ENCODE peak calls at places on chromosomes 4 and X, in five cellular contexts. J, B, Y, N and D are unnamed samples.

GRCh38 chrX:153474266-153474665 is 3.9 kb upstream of the HAUS7 start:
- DNase-seq in J (no peak), B (no peak), Y (no peak), N (no peak), D (no peak)

GRCh38 chrX:113980953-113981352 is 602.9 kb upstream of the HTR2C start:
- DNase-seq in J (no peak), B (no peak), Y (no peak), N (no peak), D (no peak)

GRCh38 chr4:27702710-27703431 is 842.2 kb downstream of the STIM2 start:
- DNase-seq in J (peak; percentile 74), B (no peak), Y (no peak), N (no peak), D (no peak)

GRCh38 chr4:71461422-71461821 is 122.6 kb downstream of the SLC4A4 start:
- DNase-seq in J (no peak), B (no peak), Y (no peak), N (no peak), D (no peak)

GRCh38 chr4:139589619-139590018 is 33.6 kb upstream of the SETD7 start:
- DNase-seq in J (no peak), B (peak; percentile 38), Y (no peak), N (no peak), D (no peak)

GRCh38 chrX:98114026-98114425 is 1230.3 kb downstream of the RPA4 start:
- DNase-seq in J (no peak), B (no peak), Y (no peak), N (no peak), D (no peak)

GRCh38 chrX:9706426-9706825 is 59.2 kb downstream of the GPR143 start:
- DNase-seq in J (no peak), B (no peak), Y (no peak), N (no peak), D (no peak)

GRCh38 chr4:79121875-79122358 is 182.7 kb upstream of the PAQR3 start:
- DNase-seq in J (no peak), B (no peak), Y (no peak), N (no peak), D (no peak)

GRCh38 chr4:153757407-153757806 is 2.4 kb downstream of the RNF175 start:
- DNase-seq in J (peak; percentile 56), B (no peak), Y (no peak), N (no peak), D (no peak)

GRCh38 chrX:120015145-120016067 is 62.1 kb downstream of the RHOXF2B start:
- DNase-seq in J (peak; percentile 67), B (peak; percentile 18), Y (peak; percentile 67), N (no peak), D (no peak)

GRCh38 chr4:77120888-77121508 is 36.0 kb upstream of the CCNG2 start:
- DNase-seq in J (no peak), B (no peak), Y (no peak), N (no peak), D (no peak)

GRCh38 chr4:158411180-158411721 is 110.4 kb upstream of the RXFP1 start:
- DNase-seq in J (peak; percentile 45), B (peak; percentile 10), Y (no peak), N (no peak), D (no peak)

GRCh38 chrX:86946569-86946968 is 571.0 kb upstream of the KLHL4 start:
- DNase-seq in J (peak; percentile 57), B (peak; percentile 9), Y (no peak), N (no peak), D (no peak)

GRCh38 chrX:38166478-38167083 is 54.1 kb downstream of the SRPX start:
- DNase-seq in J (no peak), B (peak; percentile 47), Y (no peak), N (no peak), D (no peak)

GRCh38 chr4:4862665-4863482 is 3.4 kb downstream of the MSX1 start:
- DNase-seq in J (peak; percentile 78), B (no peak), Y (no peak), N (no peak), D (no peak)

GRCh38 chrX:148470324-148470723 is 30.1 kb upstream of the AFF2 start:
- DNase-seq in J (no peak), B (no peak), Y (no peak), N (no peak), D (no peak)

GRCh38 chr4:92406488-92406887 is 102.7 kb downstream of the GRID2 start:
- DNase-seq in J (no peak), B (no peak), Y (no peak), N (no peak), D (no peak)

GRCh38 chr4:36712013-36712412 is 430.6 kb downstream of the DTHD1 start:
- DNase-seq in J (no peak), B (peak; percentile 27), Y (no peak), N (no peak), D (no peak)

GRCh38 chr4:67198757-67199156 is 346.5 kb downstream of the CENPC start:
- DNase-seq in J (no peak), B (peak; percentile 73), Y (no peak), N (no peak), D (no peak)

GRCh38 chr4:27154706-27155105 is 294.1 kb downstream of the STIM2 start:
- DNase-seq in J (no peak), B (peak; percentile 5), Y (no peak), N (no peak), D (no peak)

GRCh38 chrX:53716328-53717088 is 30.0 kb upstream of the HUWE1 start:
- DNase-seq in J (no peak), B (peak; percentile 28), Y (no peak), N (no peak), D (no peak)
- H3K27ac ChIP-seq in J (no peak overlapping the region), B (no peak overlapping the region), Y (no peak overlapping the region), N (no peak overlapping the region), D (no peak overlapping the region)

GRCh38 chrX:68433981-68434299 is 645 bp upstream of the OPHN1 start:
- DNase-seq in J (no peak), B (no peak), Y (no peak), N (no peak), D (no peak)
- H3K4me3 ChIP-seq in J (peak overlapping the region; percentile 83), B (peak overlapping the region; percentile 44), Y (peak overlapping the region; percentile 67), N (peak overlapping the region; percentile 77), D (peak overlapping the region; percentile 74)

GRCh38 chrX:155876704-155877103 is 4.4 kb upstream of the VAMP7 start:
- DNase-seq in J (no peak), B (no peak), Y (no peak), N (no peak), D (no peak)

GRCh38 chrX:155873203-155873602 is 7.9 kb upstream of the VAMP7 start:
- DNase-seq in J (no peak), B (no peak), Y (no peak), N (no peak), D (no peak)

GRCh38 chrX:155871934-155872333 is 9.2 kb upstream of the VAMP7 start:
- DNase-seq in J (no peak), B (no peak), Y (no peak), N (no peak), D (no peak)

GRCh38 chrX:155877288-155877687 is 3.9 kb upstream of the VAMP7 start:
- DNase-seq in J (no peak), B (no peak), Y (no peak), N (no peak), D (no peak)

DNA sequence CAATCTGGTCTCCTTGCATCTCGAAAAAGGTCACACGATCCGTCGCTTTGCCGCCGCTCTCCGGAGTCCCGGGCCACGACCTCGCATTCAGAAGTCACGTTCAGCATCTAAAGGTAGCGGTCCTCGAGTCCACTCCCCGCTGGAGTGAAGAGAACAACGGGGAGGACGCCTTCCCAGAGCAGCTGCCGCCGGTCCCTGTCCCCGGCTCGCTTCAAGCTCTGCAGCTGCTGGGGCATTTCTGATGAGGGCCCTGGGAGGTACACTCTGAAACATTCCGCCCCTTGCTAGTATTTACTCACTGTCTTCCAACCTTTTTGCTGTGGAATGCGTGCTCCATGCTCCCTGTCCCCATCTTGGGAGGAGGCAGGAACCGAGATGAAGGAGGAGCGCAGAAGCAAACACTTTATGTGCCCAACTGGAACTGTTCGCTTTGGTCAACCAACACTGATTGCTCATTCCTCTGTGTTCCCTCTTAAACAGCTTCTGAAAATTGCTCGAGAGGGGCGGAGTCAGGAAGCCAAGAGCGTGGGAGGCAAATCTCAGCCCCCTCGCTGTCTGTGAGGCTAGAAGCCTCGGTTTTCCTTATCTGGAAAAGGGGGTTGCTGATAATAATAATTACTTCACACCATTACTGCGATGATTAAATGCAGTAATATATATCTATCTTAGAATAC is 6.4 kb upstream of the VAMP7 start:
- DNase-seq in J (no peak), B (peak; percentile 32), Y (no peak), N (no peak), D (no peak)
- H3K4me1 ChIP-seq in J (no peaks in the 10 kb centered on the region), B (no peaks in the 10 kb centered on the region), Y (no peaks in the 10 kb centered on the region), N (no peaks in the 10 kb centered on the region), D (no peaks in the 10 kb centered on the region)

DNA sequence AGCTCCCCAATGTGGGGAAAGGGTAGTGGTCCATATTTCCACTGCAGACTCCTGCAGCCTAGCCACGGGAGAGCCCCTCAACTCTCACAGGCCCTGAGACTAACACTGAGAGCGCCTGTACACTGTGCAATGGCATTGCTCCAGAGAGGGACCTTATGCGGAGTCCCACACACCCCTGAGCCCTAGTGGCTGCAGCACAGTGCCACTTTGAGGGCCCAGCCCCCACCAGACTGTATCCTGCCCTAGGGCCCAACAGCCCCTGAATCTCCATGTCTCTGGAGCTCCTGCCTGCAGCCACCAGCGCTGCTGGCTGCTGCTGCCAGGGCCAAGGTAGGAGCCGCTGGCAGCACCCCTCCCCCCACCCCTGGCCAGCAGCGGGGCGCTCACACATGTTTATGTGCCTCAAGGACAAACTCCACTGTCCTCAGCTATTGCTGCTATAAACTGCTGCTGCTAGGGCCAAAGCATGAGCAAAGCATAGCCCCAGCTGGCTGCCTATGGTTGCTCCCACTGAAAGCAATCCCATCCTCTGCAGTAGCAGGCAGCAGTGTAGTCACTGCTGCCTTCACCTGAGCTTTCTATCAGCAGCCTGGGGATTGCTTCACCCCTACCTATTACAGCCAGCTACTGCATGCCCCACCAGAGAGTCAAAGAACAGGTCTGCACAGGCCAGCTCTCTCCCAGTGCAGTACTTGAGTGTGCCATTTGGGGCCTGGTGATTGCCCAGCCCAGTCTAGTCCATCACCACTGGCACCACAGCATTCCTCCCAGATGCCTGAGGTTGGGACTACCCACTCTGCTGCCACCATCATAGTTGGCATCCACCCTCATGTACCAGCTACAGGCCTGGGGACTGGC is 24.3 kb downstream of the TMEM154 start:
- DNase-seq in J (no peak), B (no peak), Y (no peak), N (no peak), D (no peak)
- H3K27ac ChIP-seq in J (no peak overlapping the region), B (no peak overlapping the region), Y (no peak overlapping the region), N (no peak overlapping the region), D (no peak overlapping the region)

GRCh38 chrX:48940404-48940955 is 16.9 kb downstream of the OTUD5 start:
- DNase-seq in J (no peak), B (no peak), Y (no peak), N (no peak), D (no peak)
- H3K4me3 ChIP-seq in J (no peak overlapping the region), B (no peak overlapping the region), Y (no peak overlapping the region), N (no peak overlapping the region), D (no peak overlapping the region)

GRCh38 chrX:13760428-13760827 is 25.9 kb downstream of the OFD1 start:
- DNase-seq in J (no peak), B (no peak), Y (no peak), N (no peak), D (no peak)

GRCh38 chrX:13764284-13764683 is 29.7 kb downstream of the OFD1 start:
- DNase-seq in J (no peak), B (no peak), Y (no peak), N (no peak), D (no peak)

GRCh38 chrX:13761606-13762005 is 27.1 kb downstream of the OFD1 start:
- DNase-seq in J (peak; percentile 69), B (peak; percentile 6), Y (no peak), N (no peak), D (no peak)

GRCh38 chrX:13763489-13763888 is 28.9 kb downstream of the OFD1 start:
- DNase-seq in J (no peak), B (no peak), Y (no peak), N (peak; percentile 22), D (peak; percentile 48)

GRCh38 chrX:13762015-13762414 is 27.5 kb downstream of the OFD1 start:
- DNase-seq in J (no peak), B (no peak), Y (no peak), N (no peak), D (no peak)
- H3K4me1 ChIP-seq in J (no peaks in the 10 kb centered on the region), B (peaks cover 4% of the 10 kb centered on the region), Y (peaks cover 16% of the 10 kb centered on the region), N (peaks cover 26% of the 10 kb centered on the region), D (no peaks in the 10 kb centered on the region)